ENCODE peak calls at places on chromosomes 5 and 9, in five cellular contexts. S is fibroblast of lung, F is cardiac muscle cell, K is body of pancreas, X is heart right ventricle. Y is an unnamed sample.

GRCh38 chr9:88824711-88825110 is 166.6 kb upstream of the S1PR3 start:
- DNase-seq in F (peak), S (no peak), K (no peak), X (no peak), Y (no peak)

GRCh38 chr9:81497096-81497495 is 192.3 kb downstream of the TLE1 start:
- DNase-seq in K (no peak), F (no peak), X (no peak), S (peak), Y (no peak)

GRCh38 chr5:164741376-164741775 is 1236.0 kb downstream of the MAT2B start:
- DNase-seq in F (no peak), K (no peak), X (no peak), S (no peak), Y (no peak)

GRCh38 chr5:160159991-160160826 is 41.0 kb upstream of the PWWP2A start:
- DNase-seq in F (no peak), K (no peak), X (no peak), S (peak), Y (no peak)

GRCh38 chr5:157455057-157455456 is 5.0 kb upstream of the NIPAL4 start:
- DNase-seq in F (no peak), X (no peak), S (no peak), K (no peak), Y (no peak)

GRCh38 chr5:43037929-43038510 is 2.1 kb downstream of the ANXA2R start:
- DNase-seq in S (peak), F (peak), X (no peak), K (no peak), Y (no peak)

GRCh38 chr5:138543730-138544104 is 681 bp upstream of the ETF1 start:
- DNase-seq in F (no peak), S (no peak), K (no peak), X (no peak), Y (no peak)

GRCh38 chr9:92180669-92181181 is 65.5 kb upstream of the SPTLC1 start:
- DNase-seq in F (peak), X (no peak), K (no peak), S (peak), Y (no peak)

GRCh38 chr5:149672701-149673455 is 57.2 kb upstream of the PPARGC1B start:
- DNase-seq in K (no peak), F (no peak), S (no peak), X (no peak), Y (no peak)

GRCh38 chr5:57316798-57317327 is 143.0 kb downstream of the GPBP1 start:
- DNase-seq in S (peak), K (no peak), X (no peak), F (peak), Y (peak)

GRCh38 chr9:4579011-4579410 is 83.1 kb upstream of the PLPP6 start:
- DNase-seq in K (no peak), S (no peak), F (peak), X (no peak), Y (no peak)

GRCh38 chr5:169149317-169149716 is 151.6 kb downstream of the SLIT3 start:
- DNase-seq in K (no peak), X (no peak), F (no peak), S (no peak), Y (no peak)

Y was measured in ACHN.